ENCODE peak calls at places on chromosomes 7 and 10, in nine cellular contexts. Z is prostate gland, X is GM12892, Y is H1, T is upper lobe of left lung, C is ovary, H is stomach, N is body of pancreas, Q is GM12891. B is an unnamed sample.

GRCh38 chr7:102317231-102318059 is 30.8 kb downstream of the SH2B2 start:
- DNase-seq in Z (no peak), X (no peak), Y (no peak), T (no peak), C (no peak), H (no peak), N (no peak), Q (peak; percentile 49), B (no peak)

GRCh38 chr10:132420469-132421376 is 23.7 kb downstream of the PWWP2B start:
- DNase-seq in Z (no peak), X (no peak), Y (no peak), T (peak; percentile 80), C (no peak), H (peak; percentile 77), N (peak; percentile 79), Q (no peak), B (peak; percentile 89)

GRCh38 chr10:3172081-3172445 is 519 bp downstream of the PITRM1 start:
- DNase-seq in Z (no peak), X (no peak), Y (no peak), T (no peak), C (no peak), H (no peak), N (peak; percentile 28), Q (no peak), B (peak; percentile 21)

GRCh38 chr10:93131956-93132355 is 58.3 kb downstream of the CYP26A1 start:
- DNase-seq in Z (no peak), X (no peak), Y (no peak), T (no peak), C (no peak), H (no peak), N (no peak), Q (no peak), B (no peak)

GRCh38 chr10:61975107-61975932 is 73.8 kb downstream of the ARID5B start:
- DNase-seq in Z (no peak), X (no peak), Y (no peak), T (no peak), C (no peak), H (no peak), N (no peak), Q (no peak), B (no peak)

GRCh38 chr7:137682596-137682995 is 164.2 kb downstream of the DGKI start:
- DNase-seq in Z (no peak), X (no peak), Y (no peak), T (no peak), C (no peak), H (no peak), N (no peak), Q (no peak), B (no peak)

GRCh38 chr7:41918597-41918996 is 215.7 kb upstream of the INHBA start:
- DNase-seq in Z (no peak), X (no peak), Y (no peak), T (no peak), C (no peak), H (no peak), N (no peak), Q (no peak), B (no peak)

GRCh38 chr10:34187201-34187600 is 627.9 kb downstream of the PARD3 start:
- DNase-seq in Z (no peak), X (no peak), Y (no peak), T (no peak), C (no peak), H (no peak), N (no peak), Q (no peak), B (no peak)

GRCh38 chr7:105198223-105198622 is 184.2 kb downstream of the KMT2E start:
- DNase-seq in Z (no peak), X (no peak), Y (no peak), T (no peak), C (no peak), H (no peak), N (no peak), Q (no peak), B (no peak)

GRCh38 chr7:2312272-2312929 is 1.8 kb downstream of the SNX8 start:
- DNase-seq in Z (no peak), X (peak; percentile 51), Y (no peak), T (no peak), C (no peak), H (no peak), N (no peak), Q (no peak), B (no peak)

GRCh38 chr7:2313450-2314208 is 612 bp downstream of the SNX8 start:
- DNase-seq in Z (peak; percentile 8), X (peak; percentile 36), Y (no peak), T (no peak), C (peak; percentile 37), H (peak; percentile 34), N (peak; percentile 16), Q (no peak), B (peak; percentile 18)

GRCh38 chr7:2315787-2316186 is 1.5 kb upstream of the SNX8 start:
- DNase-seq in Z (no peak), X (no peak), Y (no peak), T (no peak), C (no peak), H (no peak), N (no peak), Q (no peak), B (no peak)

GRCh38 chr7:2316578-2316977 is 2.3 kb upstream of the SNX8 start:
- DNase-seq in Z (no peak), X (no peak), Y (no peak), T (no peak), C (no peak), H (no peak), N (no peak), Q (no peak), B (no peak)

DNA sequence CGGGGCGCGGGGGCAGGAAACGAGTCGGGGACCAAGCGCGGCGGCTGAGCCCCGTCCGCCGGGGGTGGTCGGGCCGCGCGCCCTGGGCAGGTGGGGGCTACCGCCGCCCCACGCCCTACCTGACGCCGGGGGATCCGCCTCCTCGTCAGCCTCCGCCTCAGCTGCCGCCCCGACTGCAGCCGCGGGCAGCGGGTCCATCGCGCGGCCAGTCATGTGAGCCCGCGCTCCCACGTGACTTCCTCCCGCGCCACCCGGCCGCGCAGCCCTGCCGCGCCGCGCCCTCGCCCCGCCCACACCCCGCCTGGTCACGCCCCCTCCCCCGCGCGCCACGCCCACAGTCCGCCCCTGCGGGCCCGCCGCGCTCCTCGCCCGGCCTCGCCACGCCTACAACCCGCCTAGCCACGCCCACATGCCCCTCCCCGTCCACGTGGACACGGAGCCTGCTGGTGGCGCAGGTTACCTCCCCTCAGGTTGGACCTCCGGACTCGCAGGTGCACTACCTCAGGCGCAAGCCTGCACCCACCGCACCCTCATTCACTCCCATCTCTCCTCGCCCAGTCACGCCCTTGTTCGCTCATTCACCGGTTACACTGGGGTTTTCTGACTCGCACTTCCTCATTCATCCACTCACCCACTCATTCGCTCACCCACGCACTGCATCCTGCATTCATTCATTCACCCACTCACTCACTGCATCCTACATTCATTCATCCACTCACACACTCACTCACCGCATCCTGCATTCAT is at the start of gene SNX8:
- DNase-seq in Z (peak; percentile 90), X (peak; percentile 92), Y (peak; percentile 76), T (peak; percentile 92), C (peak; percentile 88), H (peak; percentile 96), N (peak; percentile 92), Q (peak; percentile 87), B (peak; percentile 94)
- TF ChIP-seq POLR2A in Z (peak; percentile 51), X (peak; percentile 78), Y (peak; percentile 66), T (peak; percentile 49), C (no peak), H (no peak), N (peak; percentile 46), Q (no peak), B (peak; percentile 78)

GRCh38 chr10:50577681-50578350 is 45.9 kb downstream of the SGMS1 start:
- DNase-seq in Z (no peak), X (no peak), Y (no peak), T (peak; percentile 51), C (no peak), H (peak; percentile 62), N (peak; percentile 77), Q (no peak), B (peak; percentile 37)
- TF ChIP-seq POLR2A in Z (no peak), X (no peak), Y (no peak), T (no peak), C (no peak), H (no peak), N (no peak), Q (no peak), B (no peak)

GRCh38 chr10:86708783-86709778 is 40.8 kb downstream of the LDB3 start:
- DNase-seq in Z (no peak), X (no peak), Y (no peak), T (no peak), C (no peak), H (no peak), N (no peak), Q (no peak), B (peak; percentile 64)

GRCh38 chr10:86711237-86711956 is 43.1 kb downstream of the LDB3 start:
- DNase-seq in Z (peak; percentile 84), X (peak; percentile 96), Y (peak; percentile 68), T (peak; percentile 90), C (peak; percentile 89), H (peak; percentile 90), N (peak; percentile 88), Q (peak; percentile 97), B (peak; percentile 92)

GRCh38 chr10:86709786-86710185 is 41.5 kb downstream of the LDB3 start:
- DNase-seq in Z (no peak), X (no peak), Y (no peak), T (no peak), C (no peak), H (no peak), N (no peak), Q (no peak), B (no peak)

GRCh38 chr10:86711957-86712708 is 43.8 kb downstream of the LDB3 start:
- DNase-seq in Z (peak; percentile 38), X (peak; percentile 67), Y (no peak), T (peak; percentile 49), C (peak; percentile 50), H (no peak), N (no peak), Q (peak; percentile 78), B (peak; percentile 66)

DNA sequence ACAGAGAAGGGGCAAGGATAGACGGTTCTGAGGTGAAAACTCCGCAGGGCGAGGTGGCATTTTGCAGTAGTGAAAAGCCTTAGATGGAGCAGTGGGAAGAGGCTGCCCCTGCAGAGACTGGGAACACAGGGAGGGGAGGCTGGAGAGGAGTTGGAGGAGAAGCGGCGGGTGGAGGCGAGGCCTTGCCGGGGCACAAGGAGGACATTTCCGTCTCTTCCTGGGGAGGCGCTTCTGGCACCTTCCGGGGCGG is 42.6 kb downstream of the LDB3 start:
- DNase-seq in Z (no peak), X (no peak), Y (no peak), T (no peak), C (no peak), H (no peak), N (no peak), Q (no peak), B (no peak)
- TF ChIP-seq POLR2A in Z (no peak), X (no peak), Y (no peak), T (no peak), C (no peak), H (no peak), N (no peak), Q (no peak), B (no peak)

GRCh38 chr10:121005948-121006587 is 154.9 kb downstream of the WDR11 start:
- DNase-seq in Z (no peak), X (no peak), Y (no peak), T (no peak), C (no peak), H (no peak), N (no peak), Q (no peak), B (no peak)

GRCh38 chr10:121002586-121003205 is 151.5 kb downstream of the WDR11 start:
- DNase-seq in Z (no peak), X (no peak), Y (no peak), T (no peak), C (no peak), H (peak; percentile 50), N (peak; percentile 30), Q (no peak), B (no peak)

GRCh38 chr10:121007264-121007663 is 156.1 kb downstream of the WDR11 start:
- DNase-seq in Z (no peak), X (no peak), Y (no peak), T (no peak), C (no peak), H (no peak), N (no peak), Q (no peak), B (no peak)
- TF ChIP-seq POLR2A in Z (no peak), X (no peak), Y (no peak), T (no peak), C (no peak), H (no peak), N (no peak), Q (no peak), B (no peak)